ENCODE peak calls at places on chromosomes 3 and 15, in seven cellular contexts. K is neural crest cell, A is esophagus squamous epithelium, C is astrocyte of the cerebellum, L is neural progenitor cell, E is HL-60, U is fibroblast of villous mesenchyme. P is an unnamed sample.

GRCh38 chr3:78875851-78876250 is 891.9 kb downstream of the ROBO1 start:
- DNase-seq in K (no peak), A (no peak), C (no peak), L (no peak), E (no peak), U (peak), P (no peak)

GRCh38 chr15:65824031-65824743 is 32.1 kb upstream of the DENND4A start:
- DNase-seq in K (peak), A (no peak), C (peak), L (peak), E (no peak), U (peak), P (no peak)

GRCh38 chr3:102141096-102141912 is 292.0 kb downstream of the NFKBIZ start:
- DNase-seq in K (no peak), A (no peak), C (no peak), L (no peak), E (no peak), U (peak), P (no peak)

GRCh38 chr15:93072440-93073394 is 16.3 kb downstream of the RGMA start:
- DNase-seq in K (peak), A (no peak), C (peak), L (peak), E (no peak), U (peak), P (no peak)

GRCh38 chr3:169660709-169661566 is 2.6 kb downstream of the MECOM start:
- DNase-seq in K (no peak), A (no peak), C (peak), L (peak), E (no peak), U (no peak), P (no peak)

GRCh38 chr3:137866933-137867332 is 102.8 kb downstream of the SOX14 start:
- DNase-seq in K (no peak), A (no peak), C (no peak), L (no peak), E (no peak), U (no peak), P (no peak)

GRCh38 chr3:72593881-72594397 is 254.3 kb downstream of the SHQ1 start:
- DNase-seq in K (no peak), A (no peak), C (no peak), L (no peak), E (peak), U (peak), P (no peak)

GRCh38 chr3:62361261-62361660 is 12.1 kb downstream of the FEZF2 start:
- DNase-seq in K (no peak), A (no peak), C (no peak), L (no peak), E (no peak), U (no peak), P (no peak)

GRCh38 chr3:15819576-15819975 is 21.8 kb upstream of the ANKRD28 start:
- DNase-seq in K (no peak), A (no peak), C (no peak), L (no peak), E (no peak), U (no peak), P (no peak)

GRCh38 chr3:111801697-111802655 is 57.1 kb upstream of the PHLDB2 start:
- DNase-seq in K (no peak), A (no peak), C (peak), L (no peak), E (no peak), U (peak), P (no peak)

GRCh38 chr3:127997016-127997415 is 55.2 kb upstream of the SEC61A1 start:
- DNase-seq in K (no peak), A (no peak), C (no peak), L (no peak), E (no peak), U (no peak), P (no peak)

GRCh38 chr3:127999509-128000106 is 52.6 kb upstream of the SEC61A1 start:
- DNase-seq in K (no peak), A (no peak), C (peak), L (no peak), E (no peak), U (no peak), P (no peak)

GRCh38 chr3:127998596-127998995 is 53.6 kb upstream of the SEC61A1 start:
- DNase-seq in K (no peak), A (no peak), C (no peak), L (no peak), E (no peak), U (no peak), P (no peak)

GRCh38 chr3:128001576-128001975 is 50.7 kb upstream of the SEC61A1 start:
- DNase-seq in K (no peak), A (no peak), C (no peak), L (no peak), E (no peak), U (no peak), P (no peak)

GRCh38 chr3:127997961-127998360 is 54.3 kb upstream of the SEC61A1 start:
- DNase-seq in K (no peak), A (no peak), C (no peak), L (no peak), E (no peak), U (no peak), P (no peak)
- TF ChIP-seq CTCF in K (no peak), A (no peak), C (no peak), L (no peak), E (no peak), U (no peak), P (no peak)

GRCh38 chr15:48717458-48717857 is 71.9 kb upstream of the FBN1 start:
- DNase-seq in K (no peak), A (no peak), C (no peak), L (no peak), E (no peak), U (peak), P (no peak)
- TF ChIP-seq CTCF in K (no peak), A (no peak), C (no peak), L (no peak), E (no peak), U (peak), P (peak)

GRCh38 chr15:91849749-91850161 is 3.8 kb upstream of the SLCO3A1 start:
- DNase-seq in K (no peak), A (no peak), C (peak), L (peak), E (peak), U (peak), P (no peak)
- TF ChIP-seq CTCF in K (peak), A (peak), C (peak), L (peak), E (peak), U (peak), P (peak)

GRCh38 chr15:88242586-88242985 is 14.0 kb downstream of the NTRK3 start:
- DNase-seq in K (no peak), A (no peak), C (no peak), L (no peak), E (no peak), U (no peak), P (no peak)

GRCh38 chr15:88241461-88241860 is 15.1 kb downstream of the NTRK3 start:
- DNase-seq in K (no peak), A (no peak), C (no peak), L (no peak), E (no peak), U (no peak), P (no peak)

GRCh38 chr15:88246081-88246480 is 10.5 kb downstream of the NTRK3 start:
- DNase-seq in K (no peak), A (no peak), C (no peak), L (no peak), E (no peak), U (no peak), P (no peak)

GRCh38 chr15:88243156-88243555 is 13.4 kb downstream of the NTRK3 start:
- DNase-seq in K (no peak), A (no peak), C (no peak), L (no peak), E (no peak), U (no peak), P (no peak)

DNA sequence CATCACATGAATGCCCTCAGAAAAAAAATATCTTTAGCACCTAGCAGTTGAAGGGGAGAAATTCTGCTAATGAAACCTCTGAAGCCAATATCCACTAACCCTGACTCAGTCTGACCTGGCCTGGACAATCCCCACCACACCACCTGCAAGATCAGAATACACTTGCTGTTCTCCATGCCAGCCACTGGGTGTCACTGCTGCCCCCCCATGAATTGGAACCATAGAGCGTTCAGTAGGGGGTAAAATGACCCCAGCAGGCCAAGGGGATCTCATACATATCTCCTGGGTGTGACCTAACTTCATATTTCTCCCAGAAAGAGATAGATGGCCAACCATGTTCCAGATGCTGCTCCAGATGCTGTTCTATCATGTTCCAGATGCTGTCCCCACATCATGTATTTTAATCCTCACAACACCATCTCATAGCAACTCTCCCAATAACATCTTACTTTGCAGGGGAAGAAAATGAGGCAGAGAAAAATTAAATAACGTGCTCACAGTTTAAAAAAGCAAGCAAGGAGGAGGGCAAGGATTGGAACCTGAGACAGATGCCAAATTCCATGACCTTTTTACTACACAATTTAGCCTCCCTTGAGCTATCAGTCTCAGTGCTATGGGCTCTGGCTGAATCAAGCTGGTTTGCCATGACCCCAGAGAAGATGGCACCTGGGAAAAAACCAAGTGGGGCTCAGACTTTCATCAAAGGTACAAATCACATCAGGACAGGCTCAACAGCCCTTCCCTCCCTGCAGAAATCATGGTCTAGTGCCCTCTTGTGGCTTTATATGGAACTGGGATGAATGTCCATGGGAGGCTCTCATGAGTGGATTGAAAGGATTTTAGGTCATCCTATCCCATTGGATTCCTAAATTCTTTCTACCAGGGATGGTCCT is 12.4 kb downstream of the NTRK3 start:
- DNase-seq in K (no peak), A (no peak), C (no peak), L (peak), E (no peak), U (peak), P (no peak)
- TF ChIP-seq CTCF in K (peak), A (no peak), C (peak), L (peak), E (peak), U (peak), P (peak)

DNA sequence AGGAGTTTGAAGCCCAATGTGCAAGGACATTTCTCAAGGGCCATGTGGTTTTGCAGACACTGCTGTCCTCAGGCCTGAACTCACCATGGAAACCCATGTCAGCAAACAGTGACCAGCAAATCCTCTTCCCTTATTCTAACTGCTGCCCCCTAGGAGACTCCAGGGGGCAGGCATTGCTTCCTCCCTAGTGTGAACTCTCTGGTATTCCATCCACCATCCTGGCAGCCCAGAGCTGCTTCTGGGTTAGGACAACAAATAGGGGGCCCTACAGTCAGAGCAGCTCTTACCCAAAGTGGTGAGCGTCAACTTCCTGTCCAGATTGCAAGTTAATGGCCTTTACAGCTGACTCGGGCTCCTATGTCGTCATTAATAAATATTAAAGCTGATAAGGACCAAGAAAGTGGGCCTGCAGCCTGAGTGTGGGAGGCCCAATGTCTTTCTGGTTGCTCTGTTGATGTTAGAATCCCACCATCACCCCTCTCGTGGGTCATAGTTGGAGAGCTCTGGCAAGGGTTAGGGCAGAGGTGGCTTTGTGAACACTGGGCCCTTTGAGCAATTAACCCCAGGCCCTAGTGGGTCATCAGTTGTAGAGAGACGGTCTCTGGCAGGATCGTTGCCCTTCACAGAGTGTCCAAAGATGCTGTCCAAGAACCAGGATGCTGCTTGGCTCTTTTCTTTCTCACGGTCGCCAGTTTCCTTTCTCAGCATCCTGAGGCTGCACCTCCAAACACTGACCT is 41.5 kb downstream of the TGM4 start:
- DNase-seq in K (no peak), A (no peak), C (no peak), L (peak), E (no peak), U (peak), P (no peak)
- TF ChIP-seq CTCF in K (no peak), A (no peak), C (peak), L (no peak), E (no peak), U (peak), P (no peak)

GRCh38 chr15:41703120-41703519 is 42.9 kb downstream of the MGA start:
- DNase-seq in K (no peak), A (no peak), C (no peak), L (no peak), E (no peak), U (no peak), P (no peak)
- TF ChIP-seq CTCF in K (no peak), A (no peak), C (no peak), L (no peak), E (no peak), U (no peak), P (no peak)

GRCh38 chr15:80665151-80665550 is 30.0 kb upstream of the ABHD17C start:
- DNase-seq in K (no peak), A (no peak), C (no peak), L (no peak), E (no peak), U (no peak), P (no peak)

GRCh38 chr15:80662756-80663553 is 32.2 kb upstream of the ABHD17C start:
- DNase-seq in K (no peak), A (no peak), C (no peak), L (no peak), E (no peak), U (no peak), P (no peak)

GRCh38 chr15:80662129-80662528 is 33.0 kb upstream of the ABHD17C start:
- DNase-seq in K (no peak), A (no peak), C (no peak), L (no peak), E (no peak), U (no peak), P (no peak)

GRCh38 chr15:80659375-80659774 is 35.7 kb upstream of the ABHD17C start:
- DNase-seq in K (no peak), A (no peak), C (no peak), L (peak), E (no peak), U (no peak), P (no peak)

GRCh38 chr15:80660114-80660513 is 35.0 kb upstream of the ABHD17C start:
- DNase-seq in K (peak), A (no peak), C (peak), L (peak), E (no peak), U (peak), P (no peak)
- TF ChIP-seq CTCF in K (peak), A (no peak), C (peak), L (peak), E (no peak), U (peak), P (peak)

P was measured in chondrocyte.